ENCODE peak calls at places on chromosomes 4 and X, in four cellular contexts. I is PC-3, Y is germinal center, T is pulmonary artery endothelial cell. A is an unnamed sample.
A peak's percentile ranks its signal among the peaks of the same experiment; 100 is the strongest.

GRCh38 chr4:165972747-165973146 is 99.7 kb downstream of the TLL1 start:
- DNase-seq in T (no peak), I (peak; percentile 6), Y (no peak), A (peak; percentile 10)

GRCh38 chrX:30920271-30920670 is 31.2 kb upstream of the TAB3 start:
- DNase-seq in T (no peak), I (no peak), Y (no peak), A (no peak)

GRCh38 chr4:135824759-135825331 is 1623.3 kb upstream of the PABPC4L start:
- DNase-seq in Y (no peak), I (no peak), T (no peak), A (no peak)

GRCh38 chr4:38663021-38663800 is 788 bp upstream of the KLF3 start:
- DNase-seq in Y (peak; percentile 51), T (no peak), I (no peak), A (peak; percentile 40)

GRCh38 chr4:164956766-164957643 is 20.5 kb downstream of the TRIM61 start:
- DNase-seq in Y (peak; percentile 85), T (no peak), I (peak; percentile 55), A (peak; percentile 75)

GRCh38 chrX:132207996-132208395 is 11.3 kb downstream of the RAP2C start:
- DNase-seq in Y (no peak), T (no peak), I (no peak), A (no peak)

GRCh38 chr4:56186808-56187523 is 200.3 kb downstream of the AASDH start:
- DNase-seq in T (no peak), I (no peak), Y (no peak), A (no peak)

GRCh38 chr4:175639346-175639745 is 172.7 kb downstream of the GPM6A start:
- DNase-seq in I (peak; percentile 31), T (no peak), Y (no peak), A (peak; percentile 24)

GRCh38 chr4:154001187-154001586 is 212.3 kb upstream of the SFRP2 start:
- DNase-seq in I (no peak), T (no peak), Y (no peak), A (no peak)

GRCh38 chr4:53161475-53162423 is 204.1 kb downstream of the SCFD2 start:
- DNase-seq in I (no peak), T (no peak), Y (no peak), A (no peak)

A was measured in HT1080.